ENCODE peak calls at places on chromosomes 6 and 20, in five cellular contexts. Q is HepG2, K is HEK293T, X is H1, E is GM12878. Z is an unnamed sample.

GRCh38 chr6:111944541-111944940 is 71.3 kb upstream of the FYN start:
- DNase-seq in Q (no peak), K (no peak), X (no peak), E (no peak), Z (no peak)

GRCh38 chr6:30219244-30219643 is 6.0 kb upstream of the TRIM26 start:
- DNase-seq in Q (peak), K (peak), X (no peak), E (peak), Z (no peak)

GRCh38 chr6:73985891-73986290 is 289.9 kb downstream of the CD109 start:
- DNase-seq in Q (no peak), K (no peak), X (peak), E (no peak), Z (no peak)

GRCh38 chr20:21523398-21523868 is 9.6 kb upstream of the NKX2-2 start:
- DNase-seq in Q (no peak), K (no peak), X (no peak), E (no peak), Z (no peak)

GRCh38 chr6:112113371-112113770 is 26.0 kb downstream of the FAM229B start:
- DNase-seq in Q (no peak), K (no peak), X (no peak), E (no peak), Z (no peak)

GRCh38 chr20:53962388-53962787 is 108.0 kb downstream of the BCAS1 start:
- DNase-seq in Q (no peak), K (no peak), X (no peak), E (no peak), Z (no peak)

GRCh38 chr6:135812085-135812526 is 39.4 kb upstream of the PDE7B start:
- DNase-seq in Q (no peak), K (no peak), X (no peak), E (no peak), Z (no peak)

GRCh38 chr6:33277663-33278391 is 904 bp downstream of the B3GALT4 start:
- DNase-seq in Q (no peak), K (no peak), X (no peak), E (no peak), Z (no peak)

GRCh38 chr6:127182501-127182900 is 64.0 kb downstream of the RSPO3 start:
- DNase-seq in Q (no peak), K (no peak), X (no peak), E (no peak), Z (no peak)

GRCh38 chr6:151808331-151809241 is 1.1 kb downstream of the ESR1 start:
- DNase-seq in Q (no peak), K (peak), X (no peak), E (no peak), Z (no peak)

GRCh38 chr6:144657691-144658090 is 372.6 kb downstream of the UTRN start:
- DNase-seq in Q (no peak), K (peak), X (no peak), E (no peak), Z (peak)

GRCh38 chr6:159833997-159834601 is 34.0 kb downstream of the PNLDC1 start:
- DNase-seq in Q (no peak), K (no peak), X (no peak), E (no peak), Z (no peak)

GRCh38 chr6:75101896-75102680 is 103.8 kb downstream of the COL12A1 start:
- DNase-seq in Q (no peak), K (no peak), X (no peak), E (no peak), Z (no peak)

GRCh38 chr6:48490658-48491057 is 379.7 kb upstream of the PTCHD4 start:
- DNase-seq in Q (no peak), K (no peak), X (no peak), E (no peak), Z (no peak)

GRCh38 chr6:118419448-118420394 is 128.4 kb upstream of the PLN start:
- DNase-seq in Q (no peak), K (no peak), X (no peak), E (no peak), Z (no peak)

GRCh38 chr6:165819394-165819793 is 156.4 kb upstream of the PDE10A start:
- DNase-seq in Q (no peak), K (no peak), X (no peak), E (no peak), Z (no peak)

GRCh38 chr20:51560550-51561307 is 18.2 kb upstream of the NFATC2 start:
- DNase-seq in Q (no peak), K (no peak), X (no peak), E (no peak), Z (no peak)

GRCh38 chr6:7727150-7727950 is 1.5 kb downstream of the BMP6 start:
- DNase-seq in Q (no peak), K (peak), X (no peak), E (no peak), Z (no peak)

GRCh38 chr6:152127429-152128165 is 320.1 kb downstream of the ESR1 start:
- DNase-seq in Q (no peak), K (no peak), X (no peak), E (no peak), Z (no peak)

GRCh38 chr6:117928833-117929232 is 21.8 kb downstream of the SLC35F1 start:
- DNase-seq in Q (no peak), K (no peak), X (no peak), E (no peak), Z (no peak)

GRCh38 chr20:21251278-21251677 is 51.9 kb upstream of the XRN2 start:
- DNase-seq in Q (no peak), K (no peak), X (no peak), E (no peak), Z (no peak)

GRCh38 chr20:16810216-16810615 is 62.1 kb downstream of the OTOR start:
- DNase-seq in Q (no peak), K (no peak), X (no peak), E (no peak), Z (no peak)

GRCh38 chr20:17796096-17796563 is 96.4 kb downstream of the BANF2 start:
- DNase-seq in Q (peak), K (no peak), X (no peak), E (no peak), Z (no peak)

GRCh38 chr6:7505196-7505699 is 36.2 kb upstream of the DSP start:
- DNase-seq in Q (peak), K (peak), X (peak), E (no peak), Z (peak)

GRCh38 chr20:46047821-46048220 is 18.8 kb downstream of the SLC12A5 start:
- DNase-seq in Q (no peak), K (no peak), X (no peak), E (no peak), Z (no peak)

GRCh38 chr6:156912431-156912830 is 135.3 kb downstream of the ARID1B start:
- DNase-seq in Q (no peak), K (no peak), X (no peak), E (no peak), Z (peak)

GRCh38 chr20:35342154-35342769 is 50.0 kb upstream of the FAM83C start:
- DNase-seq in Q (no peak), K (no peak), X (no peak), E (no peak), Z (peak)

GRCh38 chr20:55667955-55668354 is 337.4 kb downstream of the CBLN4 start:
- DNase-seq in Q (no peak), K (no peak), X (no peak), E (no peak), Z (no peak)
- TF ChIP-seq SUZ12 in Q (no peak), K (no peak), X (no peak), E (no peak), Z (no peak)

GRCh38 chr6:71402101-71402500 is 113.5 kb downstream of the OGFRL1 start:
- DNase-seq in Q (no peak), K (no peak), X (no peak), E (no peak), Z (no peak)
- TF ChIP-seq SUZ12 in Q (no peak), K (no peak), X (no peak), E (no peak), Z (no peak)

GRCh38 chr6:169653691-169654090 is 48.1 kb downstream of the WDR27 start:
- DNase-seq in Q (no peak), K (no peak), X (no peak), E (no peak), Z (no peak)

GRCh38 chr6:169651498-169651897 is 50.3 kb downstream of the WDR27 start:
- DNase-seq in Q (no peak), K (no peak), X (no peak), E (no peak), Z (no peak)

GRCh38 chr6:169656626-169657610 is 44.9 kb downstream of the WDR27 start:
- DNase-seq in Q (no peak), K (no peak), X (no peak), E (no peak), Z (no peak)

GRCh38 chr6:169652896-169653295 is 48.9 kb downstream of the WDR27 start:
- DNase-seq in Q (no peak), K (no peak), X (no peak), E (no peak), Z (no peak)

DNA sequence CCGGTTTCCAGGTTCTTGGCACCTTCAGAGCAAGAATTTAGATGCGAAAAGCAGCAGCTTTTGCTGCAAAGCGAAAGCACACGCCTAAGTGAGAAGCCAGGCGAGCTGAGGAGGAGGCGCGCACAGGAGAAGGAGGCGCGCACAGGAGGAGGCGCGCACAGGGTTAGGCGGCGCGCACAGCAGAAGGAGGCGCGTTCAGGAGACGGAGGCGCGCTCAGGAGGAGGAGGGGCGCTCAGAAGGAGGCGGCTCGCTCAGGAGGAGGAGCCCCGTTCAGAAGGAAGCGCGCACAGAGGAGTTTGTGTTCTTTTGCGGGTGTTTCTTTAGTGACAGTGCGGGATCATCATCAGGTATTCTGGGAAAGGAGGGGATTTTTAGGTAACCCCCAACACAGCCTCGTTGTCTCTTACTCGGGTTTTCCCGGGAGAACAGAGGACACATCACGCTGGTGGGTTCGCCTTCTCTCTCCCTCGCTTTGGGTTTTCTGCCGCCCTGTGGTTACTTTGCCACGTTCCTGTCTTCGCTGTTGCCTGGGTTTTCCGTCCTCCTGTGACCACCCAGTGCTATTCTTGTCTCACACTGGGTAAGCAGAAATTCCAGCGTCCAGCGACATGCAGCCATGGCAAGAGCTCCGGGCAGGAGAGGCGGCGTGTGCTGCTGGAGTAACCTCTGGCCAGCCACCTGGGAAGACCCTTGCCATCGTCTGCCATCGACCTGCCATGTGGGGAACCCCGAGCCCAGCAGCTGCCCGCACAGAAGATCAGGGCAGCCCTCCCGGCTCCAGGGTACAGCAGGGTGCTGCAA is 47.0 kb downstream of the WDR27 start:
- DNase-seq in Q (no peak), K (no peak), X (no peak), E (no peak), Z (no peak)
- TF ChIP-seq SUZ12 in Q (no peak), K (no peak), X (no peak), E (no peak), Z (no peak)

DNA sequence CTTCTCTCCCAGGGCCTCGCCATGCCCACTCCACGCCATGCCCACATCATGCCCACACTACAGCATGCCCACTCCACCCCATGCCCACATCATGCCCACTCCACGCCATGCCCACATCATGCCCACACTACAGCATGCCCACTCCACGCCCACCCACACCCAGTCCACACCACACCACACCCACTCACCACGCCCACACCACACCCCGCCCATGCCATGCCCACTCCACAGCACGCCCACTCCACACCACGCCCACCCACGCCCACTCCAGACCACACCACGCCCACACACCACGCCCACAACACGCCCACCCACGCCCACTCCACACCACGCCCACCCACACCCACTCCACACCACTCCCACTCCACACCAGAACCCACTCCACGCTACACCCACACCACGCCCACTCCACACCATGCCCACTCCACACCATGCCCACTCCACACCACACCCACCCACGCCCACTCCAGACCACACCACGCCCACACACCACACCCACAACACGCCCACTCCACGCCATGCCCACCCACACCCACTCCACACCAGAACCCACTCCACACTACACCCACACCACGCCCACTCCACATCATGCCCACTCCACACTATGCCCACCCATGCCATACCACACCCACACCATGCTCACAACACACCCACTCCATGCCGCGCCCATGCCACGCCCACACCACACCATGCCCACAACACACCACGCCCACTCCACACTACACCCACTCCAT is 88.6 kb downstream of the ERMARD start:
- DNase-seq in Q (no peak), K (no peak), X (no peak), E (no peak), Z (no peak)
- TF ChIP-seq SUZ12 in Q (no peak), K (no peak), X (no peak), E (no peak), Z (no peak)

GRCh38 chr6:43287717-43288679 is 10.1 kb upstream of the SLC22A7 start:
- DNase-seq in Q (no peak), K (no peak), X (no peak), E (no peak), Z (no peak)

GRCh38 chr6:43285832-43286231 is 12.2 kb upstream of the SLC22A7 start:
- DNase-seq in Q (no peak), K (no peak), X (no peak), E (no peak), Z (no peak)

GRCh38 chr6:43286456-43286994 is 11.5 kb upstream of the SLC22A7 start:
- DNase-seq in Q (no peak), K (no peak), X (no peak), E (no peak), Z (no peak)

GRCh38 chr6:43285415-43285814 is 12.6 kb upstream of the SLC22A7 start:
- DNase-seq in Q (no peak), K (no peak), X (no peak), E (no peak), Z (no peak)

DNA sequence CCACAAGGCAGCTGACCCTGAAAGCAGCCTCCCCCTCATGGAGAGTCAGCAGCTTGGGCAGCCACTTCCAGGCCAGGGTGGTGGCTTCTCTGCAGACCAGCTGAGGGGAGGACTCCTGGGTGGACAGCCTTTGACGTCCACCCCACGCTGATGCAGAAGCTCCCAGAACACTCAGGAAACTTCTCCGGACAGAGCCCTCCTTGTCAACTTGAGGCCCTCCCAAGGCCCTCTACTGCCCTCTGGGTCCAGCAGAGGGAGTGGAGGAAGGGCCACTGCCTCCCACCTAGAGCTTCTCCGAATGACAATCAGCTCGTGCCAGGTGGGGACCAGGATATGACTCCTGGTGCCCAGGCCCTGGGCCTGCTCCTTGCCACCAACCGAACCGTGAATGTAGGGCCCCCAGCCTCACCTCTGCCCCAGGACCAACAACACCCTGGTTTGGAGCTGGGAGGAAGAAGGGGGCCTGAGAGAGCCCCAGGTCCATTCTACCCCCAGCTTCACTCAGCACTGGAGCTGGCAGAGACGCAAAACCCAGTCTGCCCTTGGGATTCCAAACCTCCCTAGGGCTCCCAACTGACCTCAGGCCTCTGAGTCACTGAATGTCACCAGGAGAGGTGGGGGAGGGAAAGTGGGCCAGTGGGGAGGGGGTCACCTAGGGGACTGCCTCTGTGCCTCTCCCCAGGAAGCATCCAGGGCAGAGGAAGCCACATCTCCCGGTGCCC is 10.9 kb upstream of the SLC22A7 start:
- DNase-seq in Q (peak), K (no peak), X (no peak), E (no peak), Z (no peak)
- TF ChIP-seq SUZ12 in Q (no peak), K (no peak), X (no peak), E (no peak), Z (no peak)

DNA sequence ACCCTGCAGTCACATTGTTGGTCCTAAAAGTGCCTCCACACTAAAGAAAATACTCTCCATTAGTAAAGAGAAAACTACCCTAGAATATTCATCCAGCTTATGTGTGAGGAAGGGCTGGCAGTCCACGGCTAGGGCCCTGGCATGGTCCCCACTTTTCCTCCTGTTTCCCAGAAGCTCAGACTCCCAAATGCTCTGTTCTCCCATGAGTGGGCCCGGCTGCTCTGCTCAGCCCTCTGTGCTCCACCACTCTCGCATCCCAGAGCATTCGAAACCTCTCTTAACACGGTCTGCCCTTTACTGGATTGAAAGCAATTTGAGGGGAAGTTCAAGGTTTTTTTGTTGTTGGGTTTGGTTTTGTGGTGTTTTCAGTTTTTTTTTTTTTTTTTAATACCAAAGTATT is 61.8 kb downstream of the APCDD1L start:
- DNase-seq in Q (no peak), K (no peak), X (no peak), E (no peak), Z (no peak)
- TF ChIP-seq SUZ12 in Q (no peak), K (no peak), X (no peak), E (no peak), Z (no peak)

DNA sequence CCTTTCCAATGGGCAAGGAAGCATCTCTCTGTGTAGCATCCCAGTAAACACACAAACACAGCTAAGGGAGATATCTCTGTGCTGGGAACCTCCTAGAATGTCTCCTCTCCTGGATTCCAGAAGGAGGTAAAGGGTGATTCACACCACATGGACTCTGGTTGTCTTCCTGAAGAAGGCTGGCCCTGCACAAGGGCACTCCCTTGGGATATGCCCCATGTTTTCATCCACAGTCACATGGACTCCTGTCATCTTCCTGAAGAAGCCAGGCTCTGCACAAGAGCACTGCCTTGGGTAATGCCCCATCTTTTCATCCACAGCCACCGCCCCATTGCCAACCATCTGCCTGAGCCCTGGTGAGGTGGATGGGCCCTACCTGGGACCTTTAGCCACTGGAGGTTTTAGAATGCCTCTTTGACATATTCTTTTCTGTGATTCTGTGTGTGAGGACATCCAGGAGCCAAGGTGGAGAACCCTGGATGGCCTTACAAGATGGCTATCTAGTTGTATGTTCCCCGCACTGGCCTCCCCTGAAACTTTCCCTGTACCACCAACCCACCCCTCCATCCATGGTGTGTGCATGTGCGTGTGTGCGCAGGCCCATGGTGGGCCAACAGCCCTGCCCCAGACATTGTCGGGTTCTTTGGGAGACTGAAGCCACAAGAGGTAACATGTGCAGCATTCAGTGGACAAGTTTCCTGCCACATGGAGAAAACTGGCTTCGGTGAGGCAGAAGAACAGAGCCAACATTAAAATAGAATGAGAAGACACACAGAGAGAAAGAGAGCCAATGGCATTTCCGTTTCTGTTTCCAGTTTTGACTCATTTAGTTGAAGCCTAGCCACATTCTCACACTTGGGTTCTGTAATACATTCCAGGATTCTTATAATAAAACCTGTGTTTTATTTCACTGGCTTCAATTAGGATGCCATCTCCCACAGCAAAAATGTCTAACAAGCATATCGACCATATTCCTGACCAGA is 110.2 kb upstream of the CST7 start:
- DNase-seq in Q (no peak), K (no peak), X (no peak), E (peak), Z (no peak)
- TF ChIP-seq SUZ12 in Q (no peak), K (no peak), X (no peak), E (no peak), Z (no peak)

GRCh38 chr20:25079171-25079570 is 2.8 kb downstream of the VSX1 start:
- DNase-seq in Q (no peak), K (no peak), X (no peak), E (no peak), Z (no peak)

GRCh38 chr20:25076201-25076600 is 5.7 kb downstream of the VSX1 start:
- DNase-seq in Q (no peak), K (no peak), X (no peak), E (no peak), Z (no peak)

GRCh38 chr20:25078662-25079061 is 3.3 kb downstream of the VSX1 start:
- DNase-seq in Q (no peak), K (no peak), X (no peak), E (no peak), Z (no peak)

GRCh38 chr20:25076731-25077609 is 5.0 kb downstream of the VSX1 start:
- DNase-seq in Q (peak), K (peak), X (no peak), E (no peak), Z (no peak)

GRCh38 chr20:25077610-25078169 is 4.3 kb downstream of the VSX1 start:
- DNase-seq in Q (peak), K (no peak), X (no peak), E (no peak), Z (no peak)
- TF ChIP-seq SUZ12 in Q (no peak), K (no peak), X (peak), E (no peak), Z (no peak)

Z was measured in NT2/D1.